ENCODE peak calls at places on chromosomes 7 and 10, in six cellular contexts. L is OCI-LY7, X is gastrocnemius medialis, A is foreskin fibroblast, S is endothelial cell, F is osteocyte. K is an unnamed sample.

GRCh38 chr7:19522486-19522885 is 186.4 kb downstream of the POLR1F start:
- DNase-seq in L (no peak), X (no peak), A (peak), S (no peak), F (no peak), K (no peak)

GRCh38 chr7:20785211-20786048 is 1.3 kb downstream of the SP8 start:
- DNase-seq in L (no peak), X (no peak), A (peak), S (peak), F (no peak), K (no peak)

GRCh38 chr7:101018271-101019167 is 1.4 kb upstream of the MUC17 start:
- DNase-seq in L (no peak), X (no peak), A (no peak), S (no peak), F (no peak), K (no peak)

GRCh38 chr10:132836832-132837540 is 51.0 kb upstream of the NKX6-2 start:
- DNase-seq in L (peak), X (peak), A (peak), S (peak), F (peak), K (no peak)

GRCh38 chr7:1713502-1714484 is 43.7 kb downstream of the ELFN1 start:
- DNase-seq in L (no peak), X (peak), A (no peak), S (peak), F (no peak), K (no peak)

GRCh38 chr10:97519342-97519741 is 20.6 kb downstream of the UBTD1 start:
- DNase-seq in L (no peak), X (no peak), A (peak), S (no peak), F (no peak), K (no peak)

GRCh38 chr7:36244429-36244828 is 91.4 kb downstream of the EEPD1 start:
- DNase-seq in L (no peak), X (no peak), A (no peak), S (no peak), F (no peak), K (no peak)

GRCh38 chr10:36888925-36889573 is 236.3 kb upstream of the ANKRD30A start:
- DNase-seq in L (peak), X (no peak), A (peak), S (peak), F (no peak), K (no peak)

GRCh38 chr7:52540041-52540440 is 495.4 kb upstream of the POM121L12 start:
- DNase-seq in L (no peak), X (no peak), A (no peak), S (no peak), F (no peak), K (no peak)

GRCh38 chr7:113199841-113200240 is 81.5 kb upstream of the SMIM30 start:
- DNase-seq in L (no peak), X (no peak), A (peak), S (no peak), F (no peak), K (peak)

GRCh38 chr10:110615057-110615630 is 29.0 kb upstream of the RBM20 start:
- DNase-seq in L (no peak), X (no peak), A (peak), S (no peak), F (no peak), K (no peak)

GRCh38 chr7:94067047-94067446 is 62.9 kb upstream of the BET1 start:
- DNase-seq in L (no peak), X (no peak), A (no peak), S (no peak), F (no peak), K (no peak)

GRCh38 chr7:25495342-25495855 is 267.1 kb upstream of the NPVF start:
- DNase-seq in L (no peak), X (no peak), A (no peak), S (no peak), F (no peak), K (no peak)

GRCh38 chr7:128266891-128267839 is 26.1 kb downstream of the LEP start:
- DNase-seq in L (no peak), X (no peak), A (peak), S (peak), F (peak), K (peak)

GRCh38 chr7:99086944-99087343 is 57.0 kb downstream of the SMURF1 start:
- DNase-seq in L (no peak), X (no peak), A (no peak), S (no peak), F (no peak), K (no peak)

GRCh38 chr10:60099998-60100747 is 193.8 kb upstream of the CCDC6 start:
- DNase-seq in L (peak), X (no peak), A (peak), S (peak), F (no peak), K (peak)

GRCh38 chr7:140082770-140083169 is 20.0 kb upstream of the PARP12 start:
- DNase-seq in L (no peak), X (no peak), A (no peak), S (no peak), F (no peak), K (no peak)

GRCh38 chr10:3046210-3046779 is 21.1 kb upstream of the PFKP start:
- DNase-seq in L (no peak), X (no peak), A (no peak), S (no peak), F (no peak), K (no peak)

GRCh38 chr10:104247513-104248146 is 7.1 kb upstream of the GSTO1 start:
- DNase-seq in L (no peak), X (no peak), A (no peak), S (no peak), F (no peak), K (no peak)

GRCh38 chr10:67925449-67926005 is 41.1 kb downstream of the SIRT1 start:
- DNase-seq in L (no peak), X (no peak), A (peak), S (no peak), F (no peak), K (no peak)

GRCh38 chr7:89661876-89662275 is 492.4 kb upstream of the STEAP1 start:
- DNase-seq in L (no peak), X (no peak), A (no peak), S (no peak), F (no peak), K (no peak)

GRCh38 chr10:129579228-129579627 is 112.2 kb downstream of the MGMT start:
- DNase-seq in L (no peak), X (no peak), A (no peak), S (no peak), F (no peak), K (no peak)

GRCh38 chr7:115117748-115118147 is 195.9 kb downstream of the MDFIC start:
- DNase-seq in L (no peak), X (no peak), A (no peak), S (no peak), F (no peak), K (no peak)
- TF ChIP-seq CTCF in L (no peak), X (no peak), A (no peak), S (no peak), F (no peak), K (no peak)

DNA sequence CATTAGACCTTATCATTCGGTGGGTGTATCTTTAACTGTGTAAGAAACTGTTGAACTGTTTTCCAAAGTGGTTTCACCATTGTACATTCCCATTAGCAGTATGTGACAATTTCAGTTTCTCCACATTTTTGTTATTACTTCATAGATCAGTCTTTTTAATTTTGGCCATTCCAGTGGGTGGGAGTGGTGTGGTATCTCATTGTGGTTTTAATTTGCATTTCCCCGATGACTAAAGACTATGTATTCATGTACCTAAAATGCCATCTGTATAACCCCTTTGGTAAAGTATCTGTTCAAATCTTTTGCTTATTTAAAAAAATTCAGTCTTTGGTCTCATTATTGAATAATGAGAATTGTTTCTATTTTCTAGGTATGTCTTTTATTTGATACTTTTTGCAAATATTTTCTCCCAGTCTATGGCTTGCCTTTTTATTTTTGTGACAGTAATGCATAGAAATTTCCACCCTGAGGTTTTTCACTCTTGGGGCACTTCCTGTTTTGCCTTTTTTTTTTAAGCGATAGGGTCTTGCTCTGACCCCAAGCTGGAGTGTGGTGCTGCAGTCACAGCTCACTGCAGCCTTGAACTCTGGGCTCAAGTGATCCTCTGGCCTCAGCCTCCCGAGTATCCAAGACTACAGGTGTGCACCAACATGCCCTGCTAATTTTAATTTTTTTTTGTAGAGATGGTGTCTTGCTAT is 141.1 kb upstream of the ITGB1 start:
- DNase-seq in L (no peak), X (no peak), A (no peak), S (no peak), F (no peak), K (no peak)
- TF ChIP-seq CTCF in L (no peak), X (no peak), A (no peak), S (no peak), F (no peak), K (no peak)

DNA sequence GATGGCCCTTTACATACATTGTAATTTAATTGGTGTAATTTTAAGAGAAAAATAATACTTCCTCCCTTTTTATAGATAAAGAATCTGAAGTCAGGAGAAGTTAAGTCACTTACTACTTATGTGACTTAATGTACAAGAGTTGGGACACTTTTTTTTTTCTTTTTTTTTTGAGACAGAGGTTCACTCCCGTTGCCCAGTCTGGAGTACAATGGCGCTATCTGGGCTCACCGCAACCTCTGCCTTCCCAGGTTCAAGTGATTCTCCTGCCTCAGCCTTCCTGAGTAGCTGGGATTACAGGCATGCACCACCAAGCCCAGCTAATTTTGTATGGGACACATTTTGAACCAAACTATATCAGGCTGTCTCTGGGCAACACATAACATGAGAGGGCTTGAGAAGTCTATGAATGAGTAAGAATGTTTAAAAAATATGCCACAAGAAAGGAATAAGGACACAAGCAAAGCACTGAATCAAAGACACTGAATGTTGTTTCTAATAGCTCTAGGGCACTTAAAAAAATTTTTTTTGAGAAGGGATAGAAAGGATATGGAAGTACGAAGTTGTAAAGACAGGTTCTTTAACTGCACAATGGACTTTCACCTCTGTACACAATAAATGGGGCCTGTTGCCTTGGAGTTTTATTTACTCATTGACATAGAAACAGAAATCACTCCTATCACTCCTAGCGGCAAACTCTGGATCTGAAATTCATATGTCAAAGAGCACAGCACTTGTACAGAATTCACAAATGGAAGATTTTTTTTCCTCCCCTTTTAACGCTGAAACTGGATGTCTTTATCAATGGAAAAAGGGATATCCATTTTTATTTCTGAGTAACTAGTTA is 18.5 kb downstream of the NT5C3A start:
- DNase-seq in L (no peak), X (no peak), A (no peak), S (no peak), F (no peak), K (no peak)
- TF ChIP-seq CTCF in L (no peak), X (peak), A (no peak), S (no peak), F (no peak), K (no peak)

GRCh38 chr10:22805304-22805703 is 90.9 kb upstream of the PIP4K2A start:
- DNase-seq in L (no peak), X (no peak), A (peak), S (no peak), F (no peak), K (peak)
- TF ChIP-seq CTCF in L (no peak), X (no peak), A (no peak), S (no peak), F (peak), K (no peak)

K was measured in HFF-Myc.